ENCODE peak calls at places on chromosomes 12 and 14, in ten cellular contexts. N is T-helper 9 cell; T is endodermal cell; F is NCI-H2107; R is astrocyte; X is activated T-cell treated with anti-CD3 and anti-CD28 coated beads for 24 hours; J is GM06990; P is naive thymus-derived CD4-positive, alpha-beta T cell; S is posterior cingulate gyrus; Z is thoracic aorta. Q is an unnamed sample.

GRCh38 chr12:132360906-132361777 is 31.8 kb upstream of the GALNT9 start:
- DNase-seq in F (no peak), R (no peak), X (no peak), N (no peak), T (no peak), P (no peak), S (peak), J (no peak), Z (no peak), Q (no peak)

GRCh38 chr14:97379091-97379531 is 581.9 kb downstream of the VRK1 start:
- DNase-seq in J (no peak), X (peak), F (no peak), R (no peak), P (no peak), Z (no peak), N (no peak), S (no peak), T (peak), Q (no peak)

GRCh38 chr14:58807271-58807670 is 169.5 kb downstream of the DACT1 start:
- DNase-seq in T (no peak), S (no peak), P (no peak), Z (no peak), X (no peak), N (no peak), J (no peak), R (no peak), F (no peak), Q (peak)

GRCh38 chr14:66992776-66993175 is 196.5 kb upstream of the GARIN2 start:
- DNase-seq in F (no peak), J (no peak), X (no peak), N (no peak), T (no peak), R (no peak), P (no peak), Z (no peak), S (no peak), Q (no peak)

GRCh38 chr14:30569903-30570226 is 10.9 kb downstream of the G2E3 start:
- DNase-seq in J (no peak), S (no peak), P (no peak), T (no peak), X (no peak), F (no peak), Z (no peak), R (no peak), N (no peak), Q (no peak)

GRCh38 chr12:30847259-30847658 is 79.3 kb upstream of the TSPAN11 start:
- DNase-seq in F (peak), P (peak), T (peak), R (peak), J (peak), Z (no peak), X (peak), N (no peak), S (no peak), Q (peak)

GRCh38 chr12:75634244-75635222 is 123.1 kb upstream of the KRR1 start:
- DNase-seq in Z (no peak), P (no peak), N (no peak), J (no peak), S (no peak), T (no peak), R (no peak), F (no peak), X (no peak), Q (no peak)

GRCh38 chr12:64522807-64523206 is 70.9 kb downstream of the TBK1 start:
- DNase-seq in S (no peak), T (no peak), F (no peak), Z (no peak), J (no peak), P (no peak), N (no peak), R (peak), X (no peak), Q (peak)

GRCh38 chr14:67162390-67162789 is 26.9 kb upstream of the GARIN2 start:
- DNase-seq in P (no peak), N (no peak), Z (no peak), S (no peak), R (no peak), T (no peak), F (no peak), X (no peak), J (no peak), Q (no peak)

GRCh38 chr12:105820407-105821140 is 318.2 kb downstream of the NUAK1 start:
- DNase-seq in R (peak), S (no peak), N (no peak), J (no peak), F (no peak), X (no peak), Z (peak), P (no peak), T (no peak), Q (peak)

GRCh38 chr14:89041245-89041585 is 216.8 kb downstream of the TTC8 start:
- DNase-seq in N (no peak), Z (no peak), F (peak), T (no peak), P (no peak), J (no peak), R (no peak), X (no peak), S (no peak), Q (no peak)

GRCh38 chr14:61281911-61282310 is 773 bp upstream of the TMEM30B start:
- DNase-seq in N (no peak), T (no peak), R (no peak), Z (no peak), S (no peak), X (no peak), J (no peak), F (no peak), P (no peak), Q (no peak)

GRCh38 chr14:84527706-84528105 is 1002.2 kb upstream of the FLRT2 start:
- DNase-seq in J (no peak), F (peak), N (no peak), P (no peak), Z (no peak), T (no peak), S (no peak), R (no peak), X (no peak), Q (no peak)

GRCh38 chr14:21317433-21317832 is 37.5 kb downstream of the RPGRIP1 start:
- DNase-seq in J (peak), S (no peak), P (no peak), X (no peak), Z (no peak), T (peak), F (no peak), N (no peak), R (no peak), Q (peak)

GRCh38 chr12:127623362-127623761 is 643.6 kb upstream of the TMEM132C start:
- DNase-seq in S (no peak), N (no peak), P (no peak), Z (no peak), T (no peak), R (no peak), J (no peak), F (no peak), X (no peak), Q (no peak)

GRCh38 chr14:65226824-65227604 is 124.7 kb upstream of the MAX start:
- DNase-seq in F (no peak), P (no peak), S (no peak), J (no peak), X (no peak), T (peak), Z (no peak), R (no peak), N (no peak), Q (peak)

Q was measured in cardiac muscle cell.